ENCODE peak calls at places on chromosomes 16 and 17, in ten cellular contexts. One of them, this sample, is unnamed.

GRCh38 chr17:79955961-79956735 is 79.5 kb downstream of the TBC1D16 start:
- DNase-seq in psoas muscle: no peak
- DNase-seq in HEK293T: no peak
- DNase-seq in immature natural killer cell: no peak
- DNase-seq in A549: no peak
- DNase-seq in skeletal muscle cell: no peak
- DNase-seq in NCI-H526: no peak
- DNase-seq in Calu3: no peak
- DNase-seq in H54: no peak
- DNase-seq in left ventricle myocardium inferior: peak
- DNase-seq in this sample: no peak

GRCh38 chr17:63780507-63780906 is 6.5 kb downstream of the DDX42 start:
- DNase-seq in psoas muscle: no peak
- DNase-seq in HEK293T: no peak
- DNase-seq in immature natural killer cell: no peak
- DNase-seq in A549: no peak
- DNase-seq in skeletal muscle cell: no peak
- DNase-seq in NCI-H526: no peak
- DNase-seq in Calu3: peak
- DNase-seq in H54: no peak
- DNase-seq in left ventricle myocardium inferior: no peak
- DNase-seq in this sample: no peak

GRCh38 chr17:67011527-67012175 is 32.7 kb upstream of the CACNG1 start:
- DNase-seq in psoas muscle: no peak
- DNase-seq in HEK293T: no peak
- DNase-seq in immature natural killer cell: no peak
- DNase-seq in A549: no peak
- DNase-seq in skeletal muscle cell: no peak
- DNase-seq in NCI-H526: no peak
- DNase-seq in Calu3: no peak
- DNase-seq in H54: no peak
- DNase-seq in left ventricle myocardium inferior: no peak
- DNase-seq in this sample: no peak

GRCh38 chr17:55190748-55191147 is 74.0 kb upstream of the HLF start:
- DNase-seq in psoas muscle: no peak
- DNase-seq in HEK293T: no peak
- DNase-seq in immature natural killer cell: no peak
- DNase-seq in A549: no peak
- DNase-seq in skeletal muscle cell: no peak
- DNase-seq in NCI-H526: no peak
- DNase-seq in Calu3: no peak
- DNase-seq in H54: no peak
- DNase-seq in left ventricle myocardium inferior: no peak
- DNase-seq in this sample: no peak

GRCh38 chr17:33639103-33639991 is 346.3 kb upstream of the ASIC2 start:
- DNase-seq in psoas muscle: no peak
- DNase-seq in HEK293T: no peak
- DNase-seq in immature natural killer cell: no peak
- DNase-seq in A549: no peak
- DNase-seq in skeletal muscle cell: no peak
- DNase-seq in NCI-H526: no peak
- DNase-seq in Calu3: no peak
- DNase-seq in H54: no peak
- DNase-seq in left ventricle myocardium inferior: no peak
- DNase-seq in this sample: no peak

GRCh38 chr17:27818311-27819170 is 18.2 kb upstream of the NOS2 start:
- DNase-seq in psoas muscle: no peak
- DNase-seq in HEK293T: no peak
- DNase-seq in immature natural killer cell: no peak
- DNase-seq in A549: no peak
- DNase-seq in skeletal muscle cell: no peak
- DNase-seq in NCI-H526: no peak
- DNase-seq in Calu3: no peak
- DNase-seq in H54: no peak
- DNase-seq in left ventricle myocardium inferior: peak
- DNase-seq in this sample: no peak

GRCh38 chr17:81868674-81869220 is 2.4 kb downstream of the ARHGDIA start:
- DNase-seq in psoas muscle: peak
- DNase-seq in HEK293T: peak
- DNase-seq in immature natural killer cell: no peak
- DNase-seq in A549: peak
- DNase-seq in skeletal muscle cell: peak
- DNase-seq in NCI-H526: no peak
- DNase-seq in Calu3: no peak
- DNase-seq in H54: peak
- DNase-seq in left ventricle myocardium inferior: no peak
- DNase-seq in this sample: peak

GRCh38 chr16:2039286-2040030 is 8.2 kb downstream of the NTHL1 start:
- DNase-seq in psoas muscle: peak
- DNase-seq in HEK293T: no peak
- DNase-seq in immature natural killer cell: no peak
- DNase-seq in A549: peak
- DNase-seq in skeletal muscle cell: peak
- DNase-seq in NCI-H526: no peak
- DNase-seq in Calu3: no peak
- DNase-seq in H54: no peak
- DNase-seq in left ventricle myocardium inferior: peak
- DNase-seq in this sample: no peak

GRCh38 chr16:68704232-68704867 is 32.7 kb upstream of the CDH1 start:
- DNase-seq in psoas muscle: peak
- DNase-seq in HEK293T: peak
- DNase-seq in immature natural killer cell: peak
- DNase-seq in A549: peak
- DNase-seq in skeletal muscle cell: no peak
- DNase-seq in NCI-H526: peak
- DNase-seq in Calu3: peak
- DNase-seq in H54: peak
- DNase-seq in left ventricle myocardium inferior: peak
- DNase-seq in this sample: peak

GRCh38 chr16:69611103-69611640 is 45.4 kb downstream of the NFAT5 start:
- DNase-seq in psoas muscle: no peak
- DNase-seq in HEK293T: no peak
- DNase-seq in immature natural killer cell: no peak
- DNase-seq in A549: no peak
- DNase-seq in skeletal muscle cell: no peak
- DNase-seq in NCI-H526: no peak
- DNase-seq in Calu3: no peak
- DNase-seq in H54: no peak
- DNase-seq in left ventricle myocardium inferior: no peak
- DNase-seq in this sample: no peak

GRCh38 chr17:61205931-61206330 is 193.7 kb upstream of the TBX2 start:
- DNase-seq in psoas muscle: no peak
- DNase-seq in HEK293T: no peak
- DNase-seq in immature natural killer cell: no peak
- DNase-seq in A549: no peak
- DNase-seq in skeletal muscle cell: no peak
- DNase-seq in NCI-H526: no peak
- DNase-seq in Calu3: no peak
- DNase-seq in H54: no peak
- DNase-seq in left ventricle myocardium inferior: no peak
- DNase-seq in this sample: no peak

GRCh38 chr17:6061290-6061689 is 8.9 kb upstream of the WSCD1 start:
- DNase-seq in psoas muscle: peak
- DNase-seq in HEK293T: no peak
- DNase-seq in immature natural killer cell: no peak
- DNase-seq in A549: peak
- DNase-seq in skeletal muscle cell: peak
- DNase-seq in NCI-H526: no peak
- DNase-seq in Calu3: no peak
- DNase-seq in H54: peak
- DNase-seq in left ventricle myocardium inferior: no peak
- DNase-seq in this sample: no peak

GRCh38 chr17:14359251-14359939 is 58.5 kb downstream of the HS3ST3B1 start:
- DNase-seq in psoas muscle: no peak
- DNase-seq in HEK293T: no peak
- DNase-seq in immature natural killer cell: peak
- DNase-seq in A549: no peak
- DNase-seq in skeletal muscle cell: no peak
- DNase-seq in NCI-H526: no peak
- DNase-seq in Calu3: no peak
- DNase-seq in H54: no peak
- DNase-seq in left ventricle myocardium inferior: no peak
- DNase-seq in this sample: peak

GRCh38 chr17:45384800-45385262 is 47.8 kb downstream of the ARHGAP27 start:
- DNase-seq in psoas muscle: no peak
- DNase-seq in HEK293T: no peak
- DNase-seq in immature natural killer cell: no peak
- DNase-seq in A549: no peak
- DNase-seq in skeletal muscle cell: no peak
- DNase-seq in NCI-H526: no peak
- DNase-seq in Calu3: no peak
- DNase-seq in H54: no peak
- DNase-seq in left ventricle myocardium inferior: no peak
- DNase-seq in this sample: no peak

GRCh38 chr17:63173450-63173849 is 207.4 kb downstream of the TANC2 start:
- DNase-seq in psoas muscle: no peak
- DNase-seq in HEK293T: no peak
- DNase-seq in immature natural killer cell: no peak
- DNase-seq in A549: no peak
- DNase-seq in skeletal muscle cell: no peak
- DNase-seq in NCI-H526: no peak
- DNase-seq in Calu3: peak
- DNase-seq in H54: no peak
- DNase-seq in left ventricle myocardium inferior: no peak
- DNase-seq in this sample: no peak

This sample was measured in activated CD4-positive, alpha-beta T cell treated with anti-CD3 and anti-CD28 coated beads, Interleukin-2, amount 50 U/mL, for 48 hours.